ENCODE peak calls at places on chromosomes 1 and 21, in four cellular contexts. O is H1, E is IMR-90, X is mesendoderm. Y is an unnamed sample.
A peak's percentile ranks its signal among the peaks of the same experiment; 100 is the strongest.

GRCh38 chr1:22314676-22315075 is 137.0 kb upstream of the ZBTB40 start:
- DNase-seq in O (no peak), E (no peak), X (no peak), Y (no peak)

GRCh38 chr1:51907079-51907702 is 28.7 kb upstream of the NRDC start:
- DNase-seq in O (no peak), E (peak; percentile 19), X (no peak), Y (no peak)

GRCh38 chr1:35112668-35113067 is 33.5 kb downstream of the ZMYM1 start:
- DNase-seq in O (no peak), E (peak; percentile 5), X (no peak), Y (no peak)

GRCh38 chr1:15696956-15697521 is 12.9 kb downstream of the PLEKHM2 start:
- DNase-seq in O (no peak), E (no peak), X (no peak), Y (no peak)

GRCh38 chr1:182968846-182969734 is 16.1 kb upstream of the SHCBP1L start:
- DNase-seq in O (no peak), E (no peak), X (no peak), Y (no peak)

GRCh38 chr1:187047298-187047697 is 218.5 kb downstream of the PLA2G4A start:
- DNase-seq in O (no peak), E (no peak), X (peak; percentile 45), Y (peak; percentile 56)

GRCh38 chr1:38000529-38001453 is 4.5 kb downstream of the FHL3 start:
- DNase-seq in O (peak; percentile 56), E (peak; percentile 87), X (peak; percentile 94), Y (peak; percentile 64)

GRCh38 chr1:52186449-52186848 is 44.6 kb downstream of the ZFYVE9 start:
- DNase-seq in O (no peak), E (peak; percentile 71), X (no peak), Y (no peak)

GRCh38 chr1:39900662-39901485 is 843 bp downstream of the MYCL start:
- DNase-seq in O (peak; percentile 67), E (peak; percentile 19), X (peak; percentile 82), Y (peak; percentile 46)

GRCh38 chr1:218164930-218165686 is 120.0 kb upstream of the RRP15 start:
- DNase-seq in O (peak; percentile 84), E (no peak), X (peak; percentile 57), Y (peak; percentile 65)

GRCh38 chr1:236451796-236452373 is 57.8 kb downstream of the EDARADD start:
- DNase-seq in O (peak; percentile 77), E (no peak), X (peak; percentile 67), Y (peak; percentile 74)

GRCh38 chr1:95002657-95003432 is 69.9 kb downstream of the ALG14 start:
- DNase-seq in O (no peak), E (peak; percentile 39), X (peak; percentile 71), Y (no peak)

GRCh38 chr1:229980009-229980408 is 87.0 kb upstream of the GALNT2 start:
- DNase-seq in O (no peak), E (no peak), X (no peak), Y (no peak)

GRCh38 chr1:30693820-30694219 is 29.6 kb downstream of the MATN1 start:
- DNase-seq in O (no peak), E (no peak), X (no peak), Y (no peak)

GRCh38 chr1:44808063-44808937 is at the start of gene BTBD19:
- DNase-seq in O (peak; percentile 84), E (peak; percentile 91), X (peak; percentile 96), Y (peak; percentile 88)

GRCh38 chr1:36168538-36168937 is 12.6 kb downstream of the MAP7D1 start:
- DNase-seq in O (no peak), E (no peak), X (no peak), Y (no peak)

GRCh38 chr1:2886631-2887030 is 85.1 kb upstream of the TTC34 start:
- DNase-seq in O (no peak), E (no peak), X (no peak), Y (no peak)

GRCh38 chr1:235291599-235291998 is 36.4 kb downstream of the ARID4B start:
- DNase-seq in O (no peak), E (no peak), X (no peak), Y (no peak)

GRCh38 chr1:235287208-235287882 is 40.6 kb downstream of the ARID4B start:
- DNase-seq in O (no peak), E (no peak), X (no peak), Y (no peak)

GRCh38 chr1:235290740-235291502 is 37.1 kb downstream of the ARID4B start:
- DNase-seq in O (no peak), E (no peak), X (no peak), Y (no peak)

GRCh38 chr1:235292790-235293189 is 35.2 kb downstream of the ARID4B start:
- DNase-seq in O (no peak), E (no peak), X (peak; percentile 54), Y (no peak)

DNA sequence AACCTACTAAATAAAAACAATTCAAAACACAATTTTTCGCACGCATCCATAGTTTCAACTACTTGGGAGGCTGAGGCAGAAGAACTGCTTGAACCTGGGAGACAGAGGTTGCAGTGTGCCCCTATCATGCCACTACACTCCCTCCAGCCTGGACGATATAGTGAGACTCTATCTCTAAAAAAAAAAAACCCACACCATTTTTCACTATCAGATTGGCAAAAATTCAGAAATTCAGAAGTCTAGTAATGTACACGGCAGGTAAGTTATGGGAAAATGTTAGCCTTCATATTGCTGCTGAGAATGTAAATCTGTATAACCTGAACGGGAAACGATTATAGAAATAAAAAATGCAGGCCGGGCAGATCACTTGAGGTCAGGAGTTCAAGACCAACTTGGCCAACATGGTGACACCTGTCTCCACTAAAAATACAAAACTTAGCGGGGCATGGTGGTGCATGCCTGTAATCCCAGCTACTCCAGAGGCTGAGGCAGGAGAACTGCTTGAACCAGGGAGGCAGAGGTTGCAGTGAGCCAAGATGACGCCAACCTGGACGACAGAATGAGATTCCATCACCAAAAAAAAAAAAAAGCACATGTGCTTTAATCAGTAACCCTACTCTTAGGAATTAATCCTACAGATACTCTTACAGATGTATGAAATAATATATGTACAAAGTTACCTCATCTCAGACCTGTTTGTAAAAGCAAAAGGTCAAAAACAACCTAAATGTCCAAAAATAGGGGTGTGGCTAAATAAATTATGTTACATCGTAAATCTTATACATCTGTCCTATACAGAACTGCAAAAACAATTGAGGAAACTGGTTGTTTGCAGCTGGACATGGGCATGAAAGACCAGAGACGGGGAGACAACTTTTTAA is 37.9 kb downstream of the ARID4B start:
- DNase-seq in O (no peak), E (no peak), X (no peak), Y (no peak)
- H3K4me1 ChIP-seq in O (no peaks in the 10 kb centered on the region), E (peaks cover 3% of the 10 kb centered on the region), X (peaks cover 2% of the 10 kb centered on the region), Y (peaks cover 4% of the 10 kb centered on the region)

DNA sequence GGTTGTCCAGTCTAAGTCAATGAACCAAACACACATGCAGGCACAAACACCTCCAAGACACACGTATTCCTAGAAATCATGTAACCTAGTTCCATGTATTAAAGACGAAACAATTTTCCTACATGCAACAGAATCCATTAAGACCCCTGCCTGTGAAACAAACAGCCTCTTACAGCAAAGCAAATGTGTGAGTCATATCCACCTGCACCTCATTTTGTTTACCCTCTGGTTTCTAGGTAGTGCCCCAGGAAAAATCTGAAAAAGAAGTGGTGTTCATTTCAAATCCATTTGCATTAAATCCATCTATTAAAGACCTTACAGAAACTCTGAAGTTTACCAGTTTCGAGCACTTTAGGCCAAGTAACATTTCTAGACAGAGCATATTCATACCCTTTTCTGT is 74.1 kb downstream of the VCAM1 start:
- DNase-seq in O (no peak), E (no peak), X (no peak), Y (no peak)
- H4K5ac ChIP-seq in O (no peak overlapping the region), E (no peak overlapping the region), X (no peak overlapping the region), Y (no peak overlapping the region)

DNA sequence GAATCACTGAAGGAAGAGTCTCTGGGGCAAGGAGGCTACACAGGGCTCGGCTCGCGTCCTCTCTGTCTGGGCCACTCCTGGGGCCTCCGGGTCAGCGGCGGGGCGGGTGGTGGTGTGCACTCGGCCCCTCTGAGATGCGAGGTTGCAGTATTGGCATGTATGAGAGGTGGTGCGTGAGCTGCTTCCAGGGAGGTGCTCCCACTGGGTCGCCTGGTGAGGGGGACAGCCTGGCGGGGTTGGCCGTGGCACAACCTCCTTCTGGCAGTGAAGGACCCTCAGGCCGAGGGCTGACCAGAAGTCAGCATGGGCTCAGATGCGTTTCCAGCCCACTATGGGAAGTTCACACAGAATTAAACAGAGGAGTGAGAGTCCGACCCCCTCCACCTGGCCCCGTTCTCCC is 38.5 kb upstream of the COL18A1 start:
- DNase-seq in O (no peak), E (no peak), X (no peak), Y (no peak)
- H3K4me1 ChIP-seq in O (peaks cover 7% of the 10 kb centered on the region), E (peaks cover 36% of the 10 kb centered on the region), X (peaks cover 7% of the 10 kb centered on the region), Y (peaks cover 2% of the 10 kb centered on the region)

DNA sequence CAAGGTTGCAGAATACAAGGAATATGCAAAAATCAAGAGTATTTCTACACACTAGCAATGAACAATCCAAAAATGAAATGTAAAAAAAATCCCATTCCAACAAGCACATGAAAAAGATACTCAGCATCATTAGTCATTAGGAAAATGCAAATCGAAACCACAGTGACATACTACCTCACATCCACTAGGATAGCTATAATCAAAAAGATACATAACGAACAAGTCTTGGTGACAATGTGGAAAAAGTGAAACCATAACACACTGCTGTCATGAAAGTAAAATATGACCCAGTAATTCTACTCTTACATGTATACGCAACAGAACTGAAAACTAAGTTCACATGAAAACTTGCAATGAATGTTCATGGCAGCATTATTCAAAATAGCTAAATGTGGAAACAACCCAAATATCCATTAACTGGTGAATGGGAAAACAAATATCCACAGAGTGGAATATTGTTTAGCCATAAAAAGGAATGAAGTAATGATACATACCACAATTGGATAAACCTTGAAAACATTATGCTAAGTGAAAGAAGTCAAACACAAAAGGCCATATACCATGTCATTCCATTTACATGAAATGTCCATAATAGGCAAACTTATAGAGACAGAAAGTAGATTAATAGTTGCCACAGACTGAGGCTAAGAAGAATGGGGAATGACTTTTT is 34.3 kb downstream of the PIK3R3 start:
- DNase-seq in O (no peak), E (peak; percentile 8), X (no peak), Y (no peak)
- H4K5ac ChIP-seq in O (no peak overlapping the region), E (no peak overlapping the region), X (no peak overlapping the region), Y (no peak overlapping the region)

GRCh38 chr1:26783646-26784022 is 4.1 kb upstream of the PIGV start:
- DNase-seq in O (no peak), E (no peak), X (no peak), Y (no peak)
- H3K4me1 ChIP-seq in O (peaks cover 13% of the 10 kb centered on the region), E (peaks cover 34% of the 10 kb centered on the region), X (peaks cover 13% of the 10 kb centered on the region), Y (peaks cover 2% of the 10 kb centered on the region)

DNA sequence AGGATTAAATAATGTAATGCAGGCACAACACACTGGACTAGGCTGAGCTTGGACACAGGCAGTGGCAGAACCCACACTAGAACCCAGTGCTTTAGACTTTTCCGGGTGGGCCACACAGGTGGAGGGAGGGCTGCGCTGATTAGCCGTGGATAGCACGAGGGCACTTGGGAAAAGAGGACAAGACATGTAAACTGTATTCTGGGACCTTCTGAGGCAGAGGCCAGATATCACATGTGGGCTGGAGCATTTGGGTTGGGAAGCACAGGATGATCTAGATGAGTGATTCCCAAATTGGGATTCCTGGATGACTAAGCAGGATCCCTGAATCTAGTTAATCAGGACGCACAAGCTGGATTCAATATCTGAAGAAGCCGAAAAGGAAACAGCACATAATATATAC is 20.3 kb upstream of the A3GALT2 start:
- DNase-seq in O (no peak), E (no peak), X (no peak), Y (no peak)
- H4K5ac ChIP-seq in O (peak overlapping the region; percentile 35), E (no peak overlapping the region), X (no peak overlapping the region), Y (no peak overlapping the region)

Y was measured in H9.